ENCODE peak calls at places on chromosomes 12 and 14, in six cellular contexts. O is IMR-90, X is mesenchymal stem cell, W is H9, Z is neuronal stem cell, M is H1. D is an unnamed sample.

GRCh38 chr14:99316281-99317163 is 44.5 kb upstream of the BCL11B start:
- DNase-seq in O (no peak), X (no peak), W (no peak), Z (no peak), M (no peak), D (no peak)

GRCh38 chr12:19021646-19022045 is 107.9 kb upstream of the PLEKHA5 start:
- DNase-seq in O (peak; percentile 58), X (peak; percentile 52), W (no peak), Z (no peak), M (no peak), D (no peak)

GRCh38 chr12:85568395-85569103 is 267.7 kb downstream of the RASSF9 start:
- DNase-seq in O (no peak), X (no peak), W (no peak), Z (no peak), M (no peak), D (no peak)

GRCh38 chr12:24463392-24463791 is 485.5 kb downstream of the BCAT1 start:
- DNase-seq in O (no peak), X (no peak), W (no peak), Z (no peak), M (no peak), D (no peak)

GRCh38 chr12:92288533-92288932 is 142.9 kb upstream of the BTG1 start:
- DNase-seq in O (no peak), X (no peak), W (no peak), Z (no peak), M (no peak), D (no peak)

GRCh38 chr12:75889214-75889613 is 142.4 kb downstream of the PHLDA1 start:
- DNase-seq in O (no peak), X (peak; percentile 20), W (peak; percentile 52), Z (no peak), M (no peak), D (peak; percentile 49)

GRCh38 chr14:85401396-85401795 is 128.5 kb upstream of the FLRT2 start:
- DNase-seq in O (no peak), X (no peak), W (no peak), Z (no peak), M (no peak), D (no peak)

GRCh38 chr12:6813363-6813762 is 8.3 kb upstream of the GPR162 start:
- DNase-seq in O (no peak), X (no peak), W (no peak), Z (no peak), M (no peak), D (no peak)

GRCh38 chr14:60514378-60515243 is 5.7 kb downstream of the SIX6 start:
- DNase-seq in O (no peak), X (peak; percentile 21), W (peak; percentile 83), Z (peak; percentile 94), M (no peak), D (peak; percentile 79)

GRCh38 chr14:104898870-104899510 is 25.7 kb upstream of the PLD4 start:
- DNase-seq in O (no peak), X (no peak), W (peak; percentile 30), Z (no peak), M (no peak), D (no peak)
- H2BK15ac ChIP-seq in O (no peak overlapping the region), X (no peak overlapping the region), W (no peak overlapping the region), Z (peak overlapping the region; percentile 39), M (no peak overlapping the region), D (no peak overlapping the region)

GRCh38 chr14:56524971-56525677 is 54.5 kb upstream of the TMEM260 start:
- DNase-seq in O (no peak), X (no peak), W (no peak), Z (no peak), M (no peak), D (peak; percentile 73)

GRCh38 chr14:56522403-56522802 is 57.2 kb upstream of the TMEM260 start:
- DNase-seq in O (no peak), X (no peak), W (no peak), Z (no peak), M (no peak), D (no peak)
- H2BK15ac ChIP-seq in O (no peak overlapping the region), X (no peak overlapping the region), W (no peak overlapping the region), Z (no peak overlapping the region), M (no peak overlapping the region), D (no peak overlapping the region)

GRCh38 chr12:130451001-130451930 is 113.6 kb downstream of the PIWIL1 start:
- DNase-seq in O (no peak), X (no peak), W (no peak), Z (no peak), M (no peak), D (no peak)
- H2BK15ac ChIP-seq in O (no peak overlapping the region), X (no peak overlapping the region), W (no peak overlapping the region), Z (no peak overlapping the region), M (peak overlapping the region; percentile 72), D (no peak overlapping the region)

GRCh38 chr14:101293609-101294008 is 267.7 kb upstream of the DIO3 start:
- DNase-seq in O (no peak), X (no peak), W (no peak), Z (no peak), M (no peak), D (no peak)
- H2BK15ac ChIP-seq in O (no peak overlapping the region), X (no peak overlapping the region), W (no peak overlapping the region), Z (no peak overlapping the region), M (no peak overlapping the region), D (no peak overlapping the region)

GRCh38 chr14:29885988-29886387 is 41.7 kb downstream of the PRKD1 start:
- DNase-seq in O (no peak), X (no peak), W (no peak), Z (no peak), M (no peak), D (no peak)
- H2BK15ac ChIP-seq in O (no peak overlapping the region), X (no peak overlapping the region), W (no peak overlapping the region), Z (no peak overlapping the region), M (no peak overlapping the region), D (no peak overlapping the region)

DNA sequence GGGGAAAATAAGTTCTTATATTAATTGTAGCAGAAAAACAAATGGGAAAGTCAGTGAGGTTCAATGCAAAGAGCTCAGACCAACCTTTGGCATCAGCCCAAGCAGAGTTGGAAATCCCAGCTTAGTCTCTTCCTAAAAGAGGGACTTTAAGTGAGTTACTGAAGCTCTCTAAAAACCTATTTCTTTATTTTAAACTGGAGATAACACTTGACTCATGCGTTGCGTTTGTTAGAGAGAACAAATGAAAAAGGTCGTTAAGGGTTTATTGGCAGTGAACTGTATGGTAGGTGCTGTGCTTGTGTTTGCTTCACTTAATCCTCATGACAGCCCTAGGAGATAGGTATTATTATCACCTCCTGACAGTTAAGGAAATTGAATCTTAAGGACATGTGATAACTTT is 396.5 kb downstream of the RAD51B start:
- DNase-seq in O (no peak), X (no peak), W (no peak), Z (no peak), M (no peak), D (peak; percentile 29)
- H2BK15ac ChIP-seq in O (no peak overlapping the region), X (no peak overlapping the region), W (no peak overlapping the region), Z (no peak overlapping the region), M (no peak overlapping the region), D (no peak overlapping the region)